ENCODE peak calls at places on chromosomes 2 and 18, in four cellular contexts. One of them, this sample, is unnamed.

GRCh38 chr2:155815851-155816250 is 516.7 kb downstream of the NR4A2 start:
- DNase-seq in lower leg skin: no peak
- DNase-seq in NB4: peak
- DNase-seq in uterus: no peak
- DNase-seq in this sample: no peak

GRCh38 chr2:26874514-26874913 is 26.6 kb downstream of the DPYSL5 start:
- DNase-seq in lower leg skin: no peak
- DNase-seq in NB4: no peak
- DNase-seq in uterus: no peak
- DNase-seq in this sample: no peak

GRCh38 chr2:102080451-102081054 is 62.0 kb upstream of the IL1R1 start:
- DNase-seq in lower leg skin: no peak
- DNase-seq in NB4: peak
- DNase-seq in uterus: no peak
- DNase-seq in this sample: no peak

GRCh38 chr2:213923543-213923942 is 487.3 kb upstream of the VWC2L start:
- DNase-seq in lower leg skin: no peak
- DNase-seq in NB4: no peak
- DNase-seq in uterus: no peak
- DNase-seq in this sample: no peak

GRCh38 chr18:3427944-3428343 is 22.0 kb upstream of the TGIF1 start:
- DNase-seq in lower leg skin: no peak
- DNase-seq in NB4: no peak
- DNase-seq in uterus: no peak
- DNase-seq in this sample: no peak

GRCh38 chr2:71358931-71359671 is 27.5 kb downstream of the ZNF638 start:
- DNase-seq in lower leg skin: no peak
- DNase-seq in NB4: no peak
- DNase-seq in uterus: no peak
- DNase-seq in this sample: no peak

GRCh38 chr2:112927745-112928144 is 16.8 kb downstream of the IL37 start:
- DNase-seq in lower leg skin: no peak
- DNase-seq in NB4: no peak
- DNase-seq in uterus: no peak
- DNase-seq in this sample: no peak

GRCh38 chr2:11079131-11079824 is 76.0 kb upstream of the SLC66A3 start:
- DNase-seq in lower leg skin: peak
- DNase-seq in NB4: no peak
- DNase-seq in uterus: no peak
- DNase-seq in this sample: no peak

GRCh38 chr2:71614976-71615768 is 161.8 kb downstream of the DYSF start:
- DNase-seq in lower leg skin: peak
- DNase-seq in NB4: no peak
- DNase-seq in uterus: peak
- DNase-seq in this sample: no peak

GRCh38 chr2:112800881-112801583 is 16.7 kb upstream of the IL1A start:
- DNase-seq in lower leg skin: no peak
- DNase-seq in NB4: no peak
- DNase-seq in uterus: no peak
- DNase-seq in this sample: no peak

GRCh38 chr2:205739618-205740017 is 57.3 kb downstream of the NRP2 start:
- DNase-seq in lower leg skin: no peak
- DNase-seq in NB4: no peak
- DNase-seq in uterus: no peak
- DNase-seq in this sample: no peak

GRCh38 chr2:38748391-38748790 is 2.8 kb downstream of the SRSF7 start:
- DNase-seq in lower leg skin: peak
- DNase-seq in NB4: no peak
- DNase-seq in uterus: no peak
- DNase-seq in this sample: no peak
- H3K4me3 ChIP-seq in lower leg skin: no peak
- H3K4me3 ChIP-seq in NB4: peak
- H3K4me3 ChIP-seq in uterus: no peak
- H3K4me3 ChIP-seq in this sample: no peak

DNA sequence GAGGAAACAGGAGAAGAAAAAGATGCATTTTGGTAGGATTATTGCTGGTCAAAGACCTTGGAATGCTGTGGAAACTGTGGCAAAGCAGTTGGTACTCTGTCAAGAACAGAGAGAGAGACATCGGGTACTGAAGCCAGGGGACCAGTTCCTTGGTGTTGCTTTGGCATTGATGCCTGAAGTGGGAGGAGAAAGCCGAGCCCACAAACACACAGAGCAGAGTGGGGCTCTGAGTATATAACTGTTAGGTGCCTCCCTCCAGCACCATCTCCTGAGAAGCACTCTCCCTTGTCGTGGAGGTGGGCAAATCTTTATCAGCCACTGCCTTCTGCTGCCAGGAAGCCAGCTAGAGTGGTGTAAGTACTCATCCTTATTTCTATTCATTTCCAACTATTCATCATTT is at the start of gene SLC14A1:
- DNase-seq in lower leg skin: no peak
- DNase-seq in NB4: no peak
- DNase-seq in uterus: no peak
- DNase-seq in this sample: no peak
- TF ChIP-seq POLR2A in lower leg skin: no peak
- TF ChIP-seq POLR2A in NB4: no peak
- TF ChIP-seq POLR2A in uterus: no peak
- TF ChIP-seq POLR2A in this sample: no peak

GRCh38 chr2:161232571-161232970 is 72.3 kb downstream of the TANK start:
- DNase-seq in lower leg skin: no peak
- DNase-seq in NB4: no peak
- DNase-seq in uterus: no peak
- DNase-seq in this sample: no peak

GRCh38 chr2:161228511-161229240 is 68.4 kb downstream of the TANK start:
- DNase-seq in lower leg skin: no peak
- DNase-seq in NB4: no peak
- DNase-seq in uterus: no peak
- DNase-seq in this sample: no peak

GRCh38 chr2:161233858-161234431 is 73.7 kb downstream of the TANK start:
- DNase-seq in lower leg skin: no peak
- DNase-seq in NB4: no peak
- DNase-seq in uterus: no peak
- DNase-seq in this sample: no peak

GRCh38 chr2:161234627-161235026 is 73.6 kb upstream of the PSMD14 start:
- DNase-seq in lower leg skin: no peak
- DNase-seq in NB4: no peak
- DNase-seq in uterus: no peak
- DNase-seq in this sample: no peak

GRCh38 chr2:161230959-161231358 is 70.7 kb downstream of the TANK start:
- DNase-seq in lower leg skin: no peak
- DNase-seq in NB4: no peak
- DNase-seq in uterus: no peak
- DNase-seq in this sample: no peak
- H3K4me3 ChIP-seq in lower leg skin: no peak
- H3K4me3 ChIP-seq in NB4: no peak
- H3K4me3 ChIP-seq in uterus: no peak
- H3K4me3 ChIP-seq in this sample: no peak

DNA sequence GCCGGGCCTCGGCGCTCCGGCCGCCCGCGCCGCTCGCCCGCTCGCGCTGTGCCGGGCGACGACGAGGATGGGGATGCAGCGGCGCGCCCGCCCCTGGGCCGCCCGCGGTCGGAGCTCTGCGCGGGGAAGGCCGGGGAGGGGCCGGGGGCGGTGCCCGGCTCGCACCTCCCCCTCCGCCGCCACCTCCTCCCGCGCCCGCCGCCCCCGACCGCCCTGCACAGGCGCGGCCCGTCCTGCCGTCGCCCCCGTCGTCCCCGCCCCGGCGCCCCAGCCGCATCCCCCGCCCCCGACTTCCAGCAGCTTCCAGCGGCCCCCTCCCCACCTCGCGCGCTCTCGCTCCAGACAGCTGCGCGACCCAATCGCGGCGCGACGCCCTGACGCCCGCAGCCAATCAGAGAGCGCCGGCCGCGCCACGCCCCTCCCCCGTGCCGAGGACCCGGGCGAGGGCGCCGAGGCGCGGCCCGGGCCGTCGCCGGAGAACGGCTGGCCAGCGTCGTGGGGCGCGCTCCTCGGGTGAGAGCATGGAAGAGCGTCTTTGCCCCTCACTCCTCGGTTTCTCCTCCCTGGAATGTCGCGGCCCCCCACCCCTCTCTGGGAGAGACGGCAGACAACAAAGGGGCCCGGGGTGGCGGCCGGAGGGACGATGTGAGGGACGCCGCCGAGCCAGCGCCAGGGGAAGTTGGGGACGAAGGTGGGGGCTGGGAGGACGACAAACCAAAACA is at the start of gene MBOAT2:
- DNase-seq in lower leg skin: peak
- DNase-seq in NB4: peak
- DNase-seq in uterus: peak
- DNase-seq in this sample: no peak
- TF ChIP-seq POLR2A in lower leg skin: no peak
- TF ChIP-seq POLR2A in NB4: no peak
- TF ChIP-seq POLR2A in uterus: peak
- TF ChIP-seq POLR2A in this sample: no peak

GRCh38 chr2:61244694-61245093 is 82.7 kb downstream of the C2orf74 start:
- DNase-seq in lower leg skin: no peak
- DNase-seq in NB4: no peak
- DNase-seq in uterus: no peak
- DNase-seq in this sample: no peak
- H3K4me3 ChIP-seq in lower leg skin: no peak
- H3K4me3 ChIP-seq in NB4: no peak
- H3K4me3 ChIP-seq in uterus: no peak
- H3K4me3 ChIP-seq in this sample: no peak

GRCh38 chr2:84919885-84920580 is 14.6 kb downstream of the TMSB10 start:
- DNase-seq in lower leg skin: peak
- DNase-seq in NB4: peak
- DNase-seq in uterus: peak
- DNase-seq in this sample: no peak
- TF ChIP-seq POLR2A in lower leg skin: no peak
- TF ChIP-seq POLR2A in NB4: no peak
- TF ChIP-seq POLR2A in uterus: no peak
- TF ChIP-seq POLR2A in this sample: no peak

This sample was measured in esophagus squamous epithelium.